ENCODE peak calls at places on chromosomes 16 and 17, in six cellular contexts. V is H1, X is ovary, G is tibial nerve, N is transverse colon, Y is sigmoid colon. T is an unnamed sample.

GRCh38 chr17:29562615-29563014 is 4.2 kb downstream of the ABHD15 start:
- DNase-seq in V (no peak), X (no peak), G (no peak), N (no peak), Y (peak; percentile 56), T (no peak)

GRCh38 chr16:67679935-67680897 is 13.6 kb downstream of the C16orf86 start:
- DNase-seq in V (no peak), X (no peak), G (no peak), N (no peak), Y (no peak), T (no peak)

GRCh38 chr17:39036009-39036408 is 68.8 kb upstream of the FBXO47 start:
- DNase-seq in V (no peak), X (no peak), G (no peak), N (no peak), Y (no peak), T (no peak)

GRCh38 chr16:11359370-11359769 is 14.1 kb downstream of the RMI2 start:
- DNase-seq in V (no peak), X (no peak), G (no peak), N (no peak), Y (no peak), T (no peak)

GRCh38 chr16:2475413-2476344 is 752 bp downstream of the TBC1D24 start:
- DNase-seq in V (no peak), X (no peak), G (no peak), N (peak; percentile 44), Y (no peak), T (peak; percentile 53)

GRCh38 chr16:57564571-57565270 is 22.3 kb downstream of the ADGRG5 start:
- DNase-seq in V (no peak), X (no peak), G (no peak), N (no peak), Y (no peak), T (no peak)

GRCh38 chr17:10793256-10793655 is 10.6 kb downstream of the TMEM238L start:
- DNase-seq in V (no peak), X (no peak), G (no peak), N (no peak), Y (no peak), T (no peak)

GRCh38 chr17:70313450-70313849 is 144.1 kb downstream of the KCNJ2 start:
- DNase-seq in V (no peak), X (no peak), G (no peak), N (no peak), Y (no peak), T (no peak)

GRCh38 chr17:50133028-50133768 is 3.2 kb upstream of the SAMD14 start:
- DNase-seq in V (no peak), X (peak; percentile 50), G (no peak), N (no peak), Y (no peak), T (no peak)
- TF ChIP-seq EP300 in V (no peak), X (no peak), G (no peak), N (no peak), Y (no peak), T (no peak)

GRCh38 chr16:53045554-53046250 is 7.0 kb downstream of the CHD9NB start:
- DNase-seq in V (no peak), X (no peak), G (no peak), N (peak; percentile 50), Y (peak; percentile 35), T (peak; percentile 60)
- TF ChIP-seq POLR2A in V (no peak), X (no peak), G (no peak), N (no peak), Y (no peak), T (no peak)

DNA sequence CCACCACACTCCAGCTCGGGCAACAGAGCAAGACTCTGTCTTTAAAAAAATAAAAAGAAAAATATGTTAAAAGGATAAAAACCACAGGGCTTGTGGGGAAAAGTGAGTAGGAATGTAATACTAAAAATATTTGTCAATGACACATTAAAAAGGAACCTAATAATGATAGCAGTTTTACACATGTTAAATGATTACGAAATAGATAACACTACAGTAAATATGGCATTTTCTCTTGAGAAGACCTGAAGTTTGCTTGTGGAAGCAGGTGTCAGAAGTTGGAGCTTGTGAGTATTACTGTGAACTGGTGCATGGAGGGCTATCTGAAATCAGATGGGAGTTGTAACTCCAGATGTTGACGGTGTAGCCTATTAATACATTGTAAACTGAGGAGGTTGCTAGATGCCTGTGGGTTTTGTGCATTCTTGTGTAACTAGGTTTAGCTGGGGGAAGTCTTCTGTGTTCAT is 44.3 kb upstream of the CLEC18A start:
- DNase-seq in V (no peak), X (no peak), G (no peak), N (no peak), Y (no peak), T (no peak)
- H3K4me1 ChIP-seq in V (peaks cover 9% of the 10 kb centered on the region), X (no peaks in the 10 kb centered on the region), G (no peaks in the 10 kb centered on the region), N (peaks cover 5% of the 10 kb centered on the region), Y (no peaks in the 10 kb centered on the region), T (peaks cover 15% of the 10 kb centered on the region)

DNA sequence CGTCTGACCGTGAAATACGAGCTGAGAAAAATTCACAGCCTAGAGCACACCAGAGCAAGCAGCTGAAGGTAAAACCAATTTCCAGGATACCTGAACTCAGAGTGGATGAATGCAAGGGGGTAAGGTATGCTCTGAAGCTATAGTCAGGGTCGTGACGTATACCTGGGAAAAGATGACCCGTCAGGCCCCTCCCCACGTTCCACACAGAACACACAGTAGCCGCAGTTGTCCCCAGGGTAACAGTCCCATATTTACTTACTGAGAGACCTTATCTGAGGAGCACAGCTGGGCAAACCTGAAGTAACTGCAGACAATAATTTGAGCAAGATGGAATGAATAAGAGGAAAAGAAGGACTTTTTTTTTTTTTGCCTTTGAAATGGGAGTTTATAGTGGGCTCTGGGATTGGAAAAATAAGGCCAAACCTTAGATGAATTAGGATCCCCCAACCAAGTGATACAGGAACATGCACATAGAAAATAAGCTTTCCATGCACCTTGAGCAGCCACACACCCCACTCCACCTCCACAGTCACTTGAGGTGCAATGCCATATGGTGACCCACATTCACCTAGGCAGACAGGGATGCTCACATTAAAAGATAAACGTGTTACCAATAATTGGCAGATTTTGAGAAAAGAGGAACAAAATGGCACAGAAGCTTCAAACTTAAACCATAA is 38.0 kb downstream of the ABCA6 start:
- DNase-seq in V (no peak), X (no peak), G (no peak), N (no peak), Y (no peak), T (no peak)
- TF ChIP-seq EP300 in V (no peak), X (no peak), G (no peak), N (no peak), Y (no peak), T (no peak)

T was measured in stomach.